ENCODE peak calls at places on chromosome 16, in five cellular contexts. Z, C, N, W and K are unnamed samples.
A peak's percentile ranks its signal among the peaks of the same experiment; 100 is the strongest.

GRCh38 chr16:49564577-49565224 is 191.1 kb downstream of the C16orf78 start:
- DNase-seq in Z (no peak), C (no peak), N (no peak), W (peak; percentile 23), K (no peak)

GRCh38 chr16:86598607-86599318 is 20.4 kb downstream of the FOXL1 start:
- DNase-seq in Z (no peak), C (no peak), N (no peak), W (no peak), K (no peak)

GRCh38 chr16:30984669-30985400 is at the start of gene HSD3B7:
- DNase-seq in Z (peak; percentile 61), C (peak; percentile 84), N (peak; percentile 70), W (peak; percentile 93), K (peak; percentile 99)

GRCh38 chr16:4607841-4608703 is 6.6 kb downstream of the UBALD1 start:
- DNase-seq in Z (no peak), C (no peak), N (no peak), W (no peak), K (no peak)

GRCh38 chr16:87371261-87371866 is 12.2 kb downstream of the FBXO31 start:
- DNase-seq in Z (no peak), C (no peak), N (no peak), W (no peak), K (no peak)

GRCh38 chr16:72972878-72973571 is 74.9 kb downstream of the ZFHX3 start:
- DNase-seq in Z (no peak), C (no peak), N (no peak), W (no peak), K (no peak)

GRCh38 chr16:55501549-55502322 is 7.1 kb upstream of the LPCAT2 start:
- DNase-seq in Z (no peak), C (no peak), N (no peak), W (no peak), K (peak; percentile 67)

GRCh38 chr16:55665511-55665910 is 9.7 kb downstream of the SLC6A2 start:
- DNase-seq in Z (no peak), C (no peak), N (no peak), W (no peak), K (no peak)

GRCh38 chr16:88413231-88413630 is 30.5 kb downstream of the ZNF469 start:
- DNase-seq in Z (no peak), C (no peak), N (no peak), W (no peak), K (no peak)

GRCh38 chr16:648786-649589 is at the start of gene WDR90:
- DNase-seq in Z (peak; percentile 79), C (peak; percentile 93), N (peak; percentile 90), W (peak; percentile 92), K (peak; percentile 100)

GRCh38 chr16:24499193-24499814 is 40.1 kb upstream of the RBBP6 start:
- DNase-seq in Z (no peak), C (no peak), N (no peak), W (no peak), K (peak; percentile 82)

GRCh38 chr16:5642470-5642869 is 544.9 kb upstream of the EEF2KMT start:
- DNase-seq in Z (no peak), C (no peak), N (no peak), W (no peak), K (no peak)

GRCh38 chr16:73228649-73229048 is 180.7 kb upstream of the ZFHX3 start:
- DNase-seq in Z (no peak), C (no peak), N (no peak), W (no peak), K (no peak)

GRCh38 chr16:53465606-53466290 is 31.5 kb downstream of the RBL2 start:
- DNase-seq in Z (no peak), C (no peak), N (no peak), W (peak; percentile 26), K (no peak)

GRCh38 chr16:57159447-57159846 is 26.4 kb downstream of the PSME3IP1 start:
- DNase-seq in Z (no peak), C (no peak), N (no peak), W (no peak), K (no peak)

GRCh38 chr16:80084614-80085013 is 456.2 kb upstream of the DYNLRB2 start:
- DNase-seq in Z (peak; percentile 31), C (no peak), N (no peak), W (peak; percentile 34), K (peak; percentile 62)

GRCh38 chr16:1534021-1535020 is 855 bp downstream of the TMEM204 start:
- DNase-seq in Z (no peak), C (no peak), N (no peak), W (no peak), K (no peak)

GRCh38 chr16:14242769-14243168 is 171.7 kb downstream of the MRTFB start:
- DNase-seq in Z (no peak), C (no peak), N (no peak), W (no peak), K (no peak)

GRCh38 chr16:726438-727290 is at the start of the genes CCDC78 and HAGHL:
- DNase-seq in Z (no peak), C (peak; percentile 61), N (peak; percentile 64), W (no peak), K (peak; percentile 87)

GRCh38 chr16:49477250-49477895 is 103.8 kb downstream of the C16orf78 start:
- DNase-seq in Z (no peak), C (no peak), N (no peak), W (no peak), K (no peak)

GRCh38 chr16:54244061-54244886 is 42.3 kb downstream of the IRX3 start:
- DNase-seq in Z (no peak), C (no peak), N (no peak), W (no peak), K (no peak)